ENCODE peak calls at places on chromosome 2, in eight cellular contexts. Z is endothelial cell; B is foreskin keratinocyte; S is mammary epithelial cell; K is neuronal stem cell; T is AG10803; O is activated naive CD4-positive, alpha-beta T cell; I is stimulated activated CD4-positive, alpha-beta T cell treated with anti-CD3 and anti-CD28 coated beads, TNF-alpha, amount 100 ng/mL, for 4 hours. A is an unnamed sample.

GRCh38 chr2:109377976-109378375 is 235.8 kb downstream of the SEPTIN10 start:
- DNase-seq in B (no peak), O (no peak), Z (peak; percentile 2), K (no peak), T (no peak), I (no peak), S (no peak), A (no peak)

GRCh38 chr2:121037480-121037879 is 247.5 kb downstream of the TFCP2L1 start:
- DNase-seq in O (no peak), I (no peak), K (no peak), B (no peak), T (no peak), Z (no peak), S (no peak), A (no peak)

GRCh38 chr2:66344087-66344663 is 90.8 kb upstream of the MEIS1 start:
- DNase-seq in B (peak; percentile 37), S (no peak), Z (no peak), T (no peak), K (no peak), I (no peak), O (no peak), A (peak; percentile 15)

GRCh38 chr2:145066795-145067194 is 546.9 kb upstream of the ZEB2 start:
- DNase-seq in S (no peak), I (no peak), K (peak; percentile 0), B (no peak), O (no peak), Z (no peak), T (peak; percentile 41), A (no peak)

GRCh38 chr2:237164474-237165047 is 78.9 kb downstream of the COPS8 start:
- DNase-seq in K (no peak), I (no peak), Z (no peak), B (no peak), S (no peak), O (no peak), T (no peak), A (no peak)

GRCh38 chr2:12661472-12661871 is 55.3 kb upstream of the TRIB2 start:
- DNase-seq in K (no peak), O (no peak), T (peak; percentile 6), S (peak; percentile 58), I (no peak), Z (no peak), B (peak; percentile 63), A (peak; percentile 48)

GRCh38 chr2:7997279-7997678 is 684.6 kb upstream of the ID2 start:
- DNase-seq in B (no peak), Z (no peak), T (no peak), K (no peak), O (no peak), I (no peak), S (no peak), A (no peak)

GRCh38 chr2:133235959-133236358 is 332.3 kb downstream of the NCKAP5 start:
- DNase-seq in I (no peak), Z (no peak), S (peak; percentile 25), T (no peak), O (no peak), K (no peak), B (peak; percentile 66), A (peak; percentile 74)

GRCh38 chr2:42569883-42570282 is 1.5 kb downstream of the MTA3 start:
- DNase-seq in T (no peak), Z (no peak), B (no peak), I (no peak), O (no peak), S (no peak), K (no peak), A (no peak)

GRCh38 chr2:5121677-5122076 is 570.5 kb upstream of the SOX11 start:
- DNase-seq in Z (no peak), T (no peak), I (no peak), S (no peak), B (no peak), K (peak; percentile 9), O (no peak), A (no peak)

GRCh38 chr2:28649481-28650260 is 102.0 kb upstream of the PPP1CB start:
- DNase-seq in T (no peak), S (peak; percentile 72), O (no peak), K (no peak), I (peak; percentile 7), B (peak; percentile 80), Z (no peak), A (peak; percentile 77)

GRCh38 chr2:715847-716573 is 38.8 kb upstream of the TMEM18 start:
- DNase-seq in K (no peak), Z (no peak), O (no peak), S (no peak), T (no peak), I (no peak), B (no peak), A (no peak)

GRCh38 chr2:169808211-169808610 is 9.5 kb downstream of the SSB start:
- DNase-seq in O (no peak), T (peak; percentile 72), S (no peak), Z (no peak), I (no peak), K (no peak), B (no peak), A (no peak)

GRCh38 chr2:33262097-33262496 is 214.4 kb upstream of the RASGRP3 start:
- DNase-seq in S (no peak), Z (no peak), B (no peak), K (no peak), T (peak; percentile 21), I (no peak), O (no peak), A (no peak)

GRCh38 chr2:206512999-206513398 is 69.7 kb downstream of the ADAM23 start:
- DNase-seq in T (no peak), S (no peak), I (no peak), O (no peak), K (no peak), Z (no peak), B (peak; percentile 18), A (peak; percentile 22)

GRCh38 chr2:187057466-187057865 is 208.5 kb upstream of the ZSWIM2 start:
- DNase-seq in K (no peak), O (no peak), I (no peak), B (no peak), Z (no peak), S (no peak), T (no peak), A (no peak)

A was measured in bronchial epithelial cell.